ENCODE peak calls at places on chromosomes 3 and 15, in four cellular contexts. B is astrocyte, R is ascending aorta, K is cardiac muscle cell. Q is an unnamed sample.

GRCh38 chr3:151016421-151016820 is 43.9 kb upstream of the CLRN1 start:
- DNase-seq in K (peak; percentile 44), B (peak; percentile 19), R (no peak), Q (no peak)

GRCh38 chr3:187520027-187520945 is 149.9 kb downstream of the SST start:
- DNase-seq in K (peak; percentile 10), B (peak; percentile 24), R (no peak), Q (no peak)

GRCh38 chr15:37926136-37926535 is 8.3 kb upstream of the TMCO5A start:
- DNase-seq in B (no peak), K (no peak), R (no peak), Q (no peak)

GRCh38 chr15:40106203-40107161 is 2.2 kb downstream of the BMF start:
- DNase-seq in R (peak; percentile 58), K (peak; percentile 90), B (no peak), Q (peak; percentile 93)

GRCh38 chr3:106423321-106424225 is 554.8 kb upstream of the CBLB start:
- DNase-seq in K (peak; percentile 35), B (peak; percentile 76), R (no peak), Q (no peak)

GRCh38 chr3:39317571-39318169 is 11.8 kb upstream of the CCR8 start:
- DNase-seq in B (no peak), K (no peak), R (no peak), Q (no peak)

GRCh38 chr3:14845826-14846225 is 27.1 kb downstream of the FGD5 start:
- DNase-seq in R (no peak), K (no peak), B (no peak), Q (no peak)

GRCh38 chr3:151283907-151284461 is 5.6 kb upstream of the P2RY14 start:
- DNase-seq in R (no peak), K (peak; percentile 86), B (peak; percentile 86), Q (no peak)

GRCh38 chr3:8561365-8561764 is 59.7 kb downstream of the LMCD1 start:
- DNase-seq in B (peak; percentile 57), K (peak; percentile 95), R (no peak), Q (no peak)

GRCh38 chr3:170614214-170614966 is 28.5 kb upstream of the SLC7A14 start:
- DNase-seq in R (no peak), K (peak; percentile 84), B (peak; percentile 86), Q (no peak)

GRCh38 chr3:150319900-150320299 is 88.2 kb upstream of the TSC22D2 start:
- DNase-seq in R (no peak), B (peak; percentile 98), K (peak; percentile 75), Q (no peak)

GRCh38 chr3:20682573-20682972 is 496.6 kb upstream of the SGO1 start:
- DNase-seq in B (peak; percentile 90), K (no peak), R (no peak), Q (no peak)

GRCh38 chr3:159607856-159608255 is 380.8 kb upstream of the IL12A start:
- DNase-seq in K (no peak), B (peak; percentile 37), R (no peak), Q (no peak)

GRCh38 chr3:11391930-11392688 is 119.9 kb downstream of the ATG7 start:
- DNase-seq in K (peak; percentile 89), R (no peak), B (peak; percentile 92), Q (no peak)

GRCh38 chr3:71512000-71512399 is 71.5 kb downstream of the FOXP1 start:
- DNase-seq in R (no peak), B (no peak), K (no peak), Q (peak; percentile 66)

GRCh38 chr3:171115667-171116066 is 89.1 kb upstream of the SLC2A2 start:
- DNase-seq in R (no peak), B (no peak), K (no peak), Q (no peak)

GRCh38 chr3:175163686-175164085 is 304.6 kb downstream of the NAALADL2 start:
- DNase-seq in B (peak; percentile 51), K (no peak), R (no peak), Q (no peak)

GRCh38 chr3:128408693-128409620 is 57.7 kb downstream of the DNAJB8 start:
- DNase-seq in K (no peak), R (no peak), B (no peak), Q (peak; percentile 86)

GRCh38 chr3:196355668-196356067 is 17.5 kb upstream of the TM4SF19 start:
- DNase-seq in R (no peak), B (no peak), K (no peak), Q (no peak)

GRCh38 chr3:196356556-196356955 is 18.4 kb upstream of the TM4SF19 start:
- DNase-seq in R (no peak), B (no peak), K (no peak), Q (no peak)

GRCh38 chr3:196354151-196354550 is 16.0 kb upstream of the TM4SF19 start:
- DNase-seq in R (no peak), K (no peak), B (no peak), Q (no peak)

GRCh38 chr3:196360586-196360985 is 22.4 kb upstream of the TM4SF19 start:
- DNase-seq in B (no peak), R (no peak), K (peak; percentile 17), Q (no peak)

GRCh38 chr3:196357905-196358304 is 19.7 kb upstream of the TM4SF19 start:
- DNase-seq in R (no peak), K (no peak), B (no peak), Q (no peak)
- H3K36me3 ChIP-seq in R (peaks cover 51% of the 10 kb centered on the region), K (peaks cover 66% of the 10 kb centered on the region), B (peaks cover 46% of the 10 kb centered on the region), Q (peaks cover 18% of the 10 kb centered on the region)

DNA sequence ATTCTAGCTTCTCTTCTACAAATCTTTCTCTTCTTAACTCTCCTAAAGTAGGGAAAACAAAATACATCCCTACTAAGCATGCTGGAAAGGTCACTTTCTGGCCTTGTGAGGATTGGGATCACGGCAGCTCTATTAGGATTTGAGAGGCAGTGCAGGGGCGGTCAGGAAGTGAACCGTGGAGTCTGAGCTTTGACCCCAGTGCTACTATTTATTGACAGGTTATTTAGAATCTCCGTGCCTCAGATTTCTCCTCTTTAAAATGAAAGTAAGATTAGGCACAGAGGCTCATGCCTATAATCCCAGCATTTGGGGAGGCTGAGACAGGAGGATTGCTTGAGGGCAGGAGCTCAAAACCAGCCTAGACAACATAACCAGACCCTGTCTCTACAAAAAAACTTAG is 42.0 kb upstream of the CHRM5 start:
- DNase-seq in R (no peak), K (no peak), B (no peak), Q (no peak)
- H3K4me3 ChIP-seq in R (no peak overlapping the region), K (no peak overlapping the region), B (no peak overlapping the region), Q (no peak overlapping the region)

DNA sequence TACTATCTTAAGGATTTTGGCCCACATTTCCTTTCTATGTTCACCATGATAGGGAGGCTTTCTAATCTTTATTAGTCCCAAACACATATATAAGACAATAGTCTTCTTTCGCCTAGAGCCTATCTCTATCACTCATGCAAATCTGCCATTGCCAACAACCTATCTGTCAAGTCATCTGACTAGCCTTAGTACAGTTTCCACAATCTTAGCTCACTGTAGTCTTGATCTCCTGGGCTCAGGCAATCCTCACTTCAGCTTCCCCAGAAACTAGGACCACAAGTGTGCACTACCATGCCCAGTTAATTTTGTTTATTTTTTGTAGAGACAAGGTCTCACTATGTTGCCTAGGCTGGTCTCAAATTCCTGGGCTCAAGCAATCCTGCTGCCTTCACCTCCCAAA is 6.9 kb downstream of the TMEM39A start:
- DNase-seq in R (no peak), B (no peak), K (no peak), Q (no peak)
- H3K36me3 ChIP-seq in R (peaks cover 55% of the 10 kb centered on the region), B (peaks cover 73% of the 10 kb centered on the region), K (peaks cover 70% of the 10 kb centered on the region), Q (peaks cover 32% of the 10 kb centered on the region)

GRCh38 chr3:189772584-189772983 is 141.4 kb downstream of the TP63 start:
- DNase-seq in B (peak; percentile 76), R (no peak), K (peak; percentile 56), Q (no peak)

GRCh38 chr3:189771842-189772494 is 140.8 kb downstream of the TP63 start:
- DNase-seq in B (peak; percentile 12), K (no peak), R (no peak), Q (no peak)

GRCh38 chr3:189778340-189778950 is 147.3 kb downstream of the TP63 start:
- DNase-seq in R (no peak), K (no peak), B (no peak), Q (no peak)

GRCh38 chr3:189776163-189776824 is 145.1 kb downstream of the TP63 start:
- DNase-seq in R (no peak), K (no peak), B (no peak), Q (no peak)

DNA sequence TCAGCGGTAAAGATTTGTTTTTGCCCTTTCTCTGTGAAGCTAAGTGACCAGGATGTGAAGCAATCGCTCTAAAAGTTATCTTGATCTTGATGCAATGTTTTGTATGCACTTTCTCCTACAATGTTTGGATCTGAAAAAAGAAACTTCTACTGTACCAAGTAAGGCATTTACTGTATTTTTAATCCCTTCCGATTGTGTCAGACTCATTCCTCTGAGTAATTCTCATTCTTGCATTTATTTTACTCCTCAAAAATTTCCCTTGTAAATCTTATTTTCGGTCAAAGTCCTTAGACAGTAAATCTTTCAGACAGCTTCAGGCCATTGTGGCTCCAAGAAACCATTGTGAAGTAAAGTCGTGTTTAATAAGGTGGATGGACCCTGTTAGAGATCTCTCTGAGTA is 141.9 kb downstream of the TP63 start:
- DNase-seq in B (peak; percentile 84), R (no peak), K (peak; percentile 61), Q (no peak)
- H3K4me3 ChIP-seq in B (no peak overlapping the region), R (no peak overlapping the region), K (no peak overlapping the region), Q (no peak overlapping the region)

Q was measured in H7.